ENCODE peak calls at places on chromosomes 12 and 14, in five cellular contexts. One of them, this sample, is unnamed.
A peak's percentile ranks its signal among the peaks of the same experiment; 100 is the strongest.

GRCh38 chr14:85532981-85533820 is 3.3 kb downstream of the FLRT2 start:
- DNase-seq in psoas muscle: peak; percentile 72
- DNase-seq in pancreas: peak; percentile 65
- DNase-seq in AG10803: peak; percentile 87
- DNase-seq in neural progenitor cell: peak; percentile 88
- DNase-seq in this sample: no peak

GRCh38 chr14:102733326-102733725 is 43.9 kb upstream of the TRAF3 start:
- DNase-seq in psoas muscle: no peak
- DNase-seq in pancreas: no peak
- DNase-seq in AG10803: no peak
- DNase-seq in neural progenitor cell: no peak
- DNase-seq in this sample: no peak

GRCh38 chr12:123089631-123090353 is 61.1 kb downstream of the PITPNM2 start:
- DNase-seq in psoas muscle: no peak
- DNase-seq in pancreas: no peak
- DNase-seq in AG10803: peak; percentile 96
- DNase-seq in neural progenitor cell: no peak
- DNase-seq in this sample: peak; percentile 61

GRCh38 chr14:101474563-101475467 is 86.5 kb upstream of the DIO3 start:
- DNase-seq in psoas muscle: no peak
- DNase-seq in pancreas: no peak
- DNase-seq in AG10803: no peak
- DNase-seq in neural progenitor cell: no peak
- DNase-seq in this sample: no peak

GRCh38 chr12:100154472-100155247 is 12.0 kb upstream of the BLTP3B start:
- DNase-seq in psoas muscle: peak; percentile 81
- DNase-seq in pancreas: peak; percentile 22
- DNase-seq in AG10803: peak; percentile 55
- DNase-seq in neural progenitor cell: peak; percentile 82
- DNase-seq in this sample: peak; percentile 82

GRCh38 chr14:103868242-103868897 is 21.0 kb upstream of the PPP1R13B start:
- DNase-seq in psoas muscle: no peak
- DNase-seq in pancreas: no peak
- DNase-seq in AG10803: no peak
- DNase-seq in neural progenitor cell: no peak
- DNase-seq in this sample: no peak

GRCh38 chr12:107329569-107330324 is 236.4 kb upstream of the CRY1 start:
- DNase-seq in psoas muscle: no peak
- DNase-seq in pancreas: no peak
- DNase-seq in AG10803: peak; percentile 65
- DNase-seq in neural progenitor cell: no peak
- DNase-seq in this sample: no peak

GRCh38 chr12:51049525-51049924 is 1.4 kb downstream of the LETMD1 start:
- DNase-seq in psoas muscle: no peak
- DNase-seq in pancreas: no peak
- DNase-seq in AG10803: no peak
- DNase-seq in neural progenitor cell: no peak
- DNase-seq in this sample: no peak

GRCh38 chr12:17361224-17361623 is 728.8 kb downstream of the RERGL start:
- DNase-seq in psoas muscle: no peak
- DNase-seq in pancreas: no peak
- DNase-seq in AG10803: no peak
- DNase-seq in neural progenitor cell: no peak
- DNase-seq in this sample: no peak

GRCh38 chr12:89433634-89434033 is 81.3 kb upstream of the DUSP6 start:
- DNase-seq in psoas muscle: no peak
- DNase-seq in pancreas: no peak
- DNase-seq in AG10803: peak; percentile 63
- DNase-seq in neural progenitor cell: no peak
- DNase-seq in this sample: no peak

GRCh38 chr12:112270673-112271072 is 111.6 kb downstream of the HECTD4 start:
- DNase-seq in psoas muscle: no peak
- DNase-seq in pancreas: no peak
- DNase-seq in AG10803: no peak
- DNase-seq in neural progenitor cell: no peak
- DNase-seq in this sample: no peak

GRCh38 chr14:69861170-69861569 is 18.0 kb upstream of the SMOC1 start:
- DNase-seq in psoas muscle: no peak
- DNase-seq in pancreas: no peak
- DNase-seq in AG10803: no peak
- DNase-seq in neural progenitor cell: no peak
- DNase-seq in this sample: no peak
- TF ChIP-seq CTCF in psoas muscle: no peak
- TF ChIP-seq CTCF in pancreas: no peak
- TF ChIP-seq CTCF in AG10803: no peak
- TF ChIP-seq CTCF in neural progenitor cell: no peak
- TF ChIP-seq CTCF in this sample: no peak

GRCh38 chr14:59931237-59931636 is 11.3 kb downstream of the LRRC9 start:
- DNase-seq in psoas muscle: no peak
- DNase-seq in pancreas: no peak
- DNase-seq in AG10803: no peak
- DNase-seq in neural progenitor cell: no peak
- DNase-seq in this sample: no peak
- TF ChIP-seq CTCF in psoas muscle: no peak
- TF ChIP-seq CTCF in pancreas: no peak
- TF ChIP-seq CTCF in AG10803: no peak
- TF ChIP-seq CTCF in neural progenitor cell: no peak
- TF ChIP-seq CTCF in this sample: no peak

GRCh38 chr14:83071888-83072501 is 1538.3 kb upstream of the SEL1L start:
- DNase-seq in psoas muscle: no peak
- DNase-seq in pancreas: no peak
- DNase-seq in AG10803: no peak
- DNase-seq in neural progenitor cell: peak; percentile 45
- DNase-seq in this sample: peak; percentile 1
- TF ChIP-seq CTCF in psoas muscle: no peak
- TF ChIP-seq CTCF in pancreas: no peak
- TF ChIP-seq CTCF in AG10803: no peak
- TF ChIP-seq CTCF in neural progenitor cell: peak; percentile 67
- TF ChIP-seq CTCF in this sample: peak; percentile 22

DNA sequence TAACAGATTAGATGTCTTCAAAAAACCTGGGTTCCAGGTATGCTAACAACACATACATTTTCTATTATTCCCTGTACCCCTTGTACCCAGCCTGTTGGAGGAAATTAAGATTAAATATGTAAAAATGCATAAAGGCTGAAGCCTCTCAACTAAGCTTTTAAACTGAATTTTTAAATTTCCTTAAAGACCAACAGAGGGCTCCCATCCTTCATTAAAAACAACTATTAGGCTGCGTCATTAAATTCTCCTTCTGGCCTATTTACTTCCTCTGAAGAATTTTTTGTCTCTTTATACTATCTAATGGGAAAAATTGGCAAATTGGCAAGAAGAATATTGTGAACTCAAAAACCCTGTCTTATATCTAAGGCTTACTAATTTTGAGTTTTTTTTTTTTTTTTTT is 21.8 kb downstream of the SENP1 start:
- DNase-seq in psoas muscle: no peak
- DNase-seq in pancreas: no peak
- DNase-seq in AG10803: peak; percentile 36
- DNase-seq in neural progenitor cell: peak; percentile 5
- DNase-seq in this sample: no peak
- TF ChIP-seq CTCF in psoas muscle: peak; percentile 30
- TF ChIP-seq CTCF in pancreas: no peak
- TF ChIP-seq CTCF in AG10803: peak; percentile 38
- TF ChIP-seq CTCF in neural progenitor cell: peak; percentile 49
- TF ChIP-seq CTCF in this sample: no peak

DNA sequence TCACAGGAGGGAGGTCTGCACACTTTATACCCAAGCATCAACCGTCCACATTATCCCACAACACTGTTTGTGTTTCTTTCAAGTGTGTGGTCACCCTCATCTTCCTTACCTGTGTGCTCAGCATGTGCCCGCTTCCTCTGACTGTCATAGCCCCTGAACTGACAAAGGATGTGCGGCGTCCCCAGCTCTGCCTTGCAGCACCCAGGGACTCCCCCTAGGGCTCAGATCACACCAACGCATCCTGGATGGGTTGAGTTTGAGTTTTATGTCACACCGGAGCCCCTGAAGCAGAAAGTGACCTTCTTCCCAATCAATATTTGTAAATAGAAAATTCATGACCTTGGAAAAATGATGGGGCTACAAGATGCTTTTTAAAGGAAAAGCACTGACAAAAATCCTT is 770.7 kb upstream of the TMEM132C start:
- DNase-seq in psoas muscle: no peak
- DNase-seq in pancreas: no peak
- DNase-seq in AG10803: no peak
- DNase-seq in neural progenitor cell: peak; percentile 40
- DNase-seq in this sample: no peak
- TF ChIP-seq CTCF in psoas muscle: no peak
- TF ChIP-seq CTCF in pancreas: no peak
- TF ChIP-seq CTCF in AG10803: no peak
- TF ChIP-seq CTCF in neural progenitor cell: peak; percentile 56
- TF ChIP-seq CTCF in this sample: no peak

DNA sequence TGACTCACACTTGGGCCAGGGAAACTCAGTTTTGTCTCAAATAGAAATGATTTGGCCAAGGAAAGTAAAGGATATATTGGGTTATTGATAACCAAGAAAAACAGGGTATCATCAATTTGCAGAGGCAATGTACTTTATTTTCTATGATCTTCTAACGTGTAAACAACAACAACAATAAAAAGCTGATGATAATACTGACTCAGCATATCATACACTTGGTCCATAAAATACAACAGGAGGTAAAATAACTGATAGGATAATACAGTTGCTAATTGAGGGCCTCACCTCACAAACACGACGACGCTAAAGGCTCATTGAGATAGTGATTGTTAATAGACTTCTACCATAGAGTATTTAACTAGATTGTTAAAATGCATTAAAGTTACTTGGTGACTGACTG is 774.0 kb upstream of the NOVA1 start:
- DNase-seq in psoas muscle: no peak
- DNase-seq in pancreas: no peak
- DNase-seq in AG10803: no peak
- DNase-seq in neural progenitor cell: no peak
- DNase-seq in this sample: no peak
- TF ChIP-seq CTCF in psoas muscle: no peak
- TF ChIP-seq CTCF in pancreas: no peak
- TF ChIP-seq CTCF in AG10803: no peak
- TF ChIP-seq CTCF in neural progenitor cell: no peak
- TF ChIP-seq CTCF in this sample: no peak

GRCh38 chr12:121837680-121838079 is 21.0 kb downstream of the HPD start:
- DNase-seq in psoas muscle: no peak
- DNase-seq in pancreas: no peak
- DNase-seq in AG10803: no peak
- DNase-seq in neural progenitor cell: no peak
- DNase-seq in this sample: no peak
- TF ChIP-seq CTCF in psoas muscle: no peak
- TF ChIP-seq CTCF in pancreas: no peak
- TF ChIP-seq CTCF in AG10803: peak; percentile 9
- TF ChIP-seq CTCF in neural progenitor cell: no peak
- TF ChIP-seq CTCF in this sample: no peak

GRCh38 chr14:94717808-94718207 is 52.1 kb downstream of the GSC start:
- DNase-seq in psoas muscle: no peak
- DNase-seq in pancreas: no peak
- DNase-seq in AG10803: peak; percentile 11
- DNase-seq in neural progenitor cell: no peak
- DNase-seq in this sample: no peak
- TF ChIP-seq CTCF in psoas muscle: no peak
- TF ChIP-seq CTCF in pancreas: no peak
- TF ChIP-seq CTCF in AG10803: peak; percentile 15
- TF ChIP-seq CTCF in neural progenitor cell: no peak
- TF ChIP-seq CTCF in this sample: no peak